ENCODE peak calls at places on chromosomes 16 and 17, in six cellular contexts. One of them, this sample, is unnamed.
A peak's percentile ranks its signal among the peaks of the same experiment; 100 is the strongest.

GRCh38 chr17:65356524-65356923 is 204.9 kb downstream of the AXIN2 start:
- DNase-seq in IMR-90: no peak
- DNase-seq in mesenchymal stem cell: no peak
- DNase-seq in mesendoderm: no peak
- DNase-seq in H9: no peak
- DNase-seq in H1: no peak
- DNase-seq in this sample: no peak

GRCh38 chr17:68417317-68417716 is 40.0 kb downstream of the WIPI1 start:
- DNase-seq in IMR-90: no peak
- DNase-seq in mesenchymal stem cell: no peak
- DNase-seq in mesendoderm: no peak
- DNase-seq in H9: no peak
- DNase-seq in H1: no peak
- DNase-seq in this sample: no peak

GRCh38 chr17:27621557-27621956 is 9.4 kb upstream of the LGALS9 start:
- DNase-seq in IMR-90: no peak
- DNase-seq in mesenchymal stem cell: no peak
- DNase-seq in mesendoderm: no peak
- DNase-seq in H9: no peak
- DNase-seq in H1: no peak
- DNase-seq in this sample: no peak

GRCh38 chr17:76578376-76578775 is 7.3 kb downstream of the ST6GALNAC2 start:
- DNase-seq in IMR-90: peak; percentile 44
- DNase-seq in mesenchymal stem cell: no peak
- DNase-seq in mesendoderm: no peak
- DNase-seq in H9: no peak
- DNase-seq in H1: no peak
- DNase-seq in this sample: no peak

GRCh38 chr16:21150375-21151001 is at the start of gene DNAH3:
- DNase-seq in IMR-90: no peak
- DNase-seq in mesenchymal stem cell: no peak
- DNase-seq in mesendoderm: no peak
- DNase-seq in H9: no peak
- DNase-seq in H1: no peak
- DNase-seq in this sample: no peak

GRCh38 chr16:24775455-24775854 is 46.0 kb downstream of the TNRC6A start:
- DNase-seq in IMR-90: peak; percentile 37
- DNase-seq in mesenchymal stem cell: peak; percentile 24
- DNase-seq in mesendoderm: no peak
- DNase-seq in H9: no peak
- DNase-seq in H1: no peak
- DNase-seq in this sample: no peak

GRCh38 chr17:77356690-77357201 is 216.0 kb downstream of the SEC14L1 start:
- DNase-seq in IMR-90: no peak
- DNase-seq in mesenchymal stem cell: no peak
- DNase-seq in mesendoderm: no peak
- DNase-seq in H9: no peak
- DNase-seq in H1: no peak
- DNase-seq in this sample: no peak

GRCh38 chr16:67441289-67441753 is 10.4 kb downstream of the HSD11B2 start:
- DNase-seq in IMR-90: no peak
- DNase-seq in mesenchymal stem cell: no peak
- DNase-seq in mesendoderm: no peak
- DNase-seq in H9: no peak
- DNase-seq in H1: no peak
- DNase-seq in this sample: no peak

GRCh38 chr16:56675685-56676210 is 6.1 kb downstream of the MT1H start:
- DNase-seq in IMR-90: no peak
- DNase-seq in mesenchymal stem cell: no peak
- DNase-seq in mesendoderm: peak; percentile 67
- DNase-seq in H9: peak; percentile 86
- DNase-seq in H1: no peak
- DNase-seq in this sample: no peak

GRCh38 chr16:28597692-28598261 is 927 bp upstream of the SULT1A2 start:
- DNase-seq in IMR-90: no peak
- DNase-seq in mesenchymal stem cell: no peak
- DNase-seq in mesendoderm: peak; percentile 77
- DNase-seq in H9: peak; percentile 65
- DNase-seq in H1: peak; percentile 15
- DNase-seq in this sample: peak; percentile 29

GRCh38 chr16:67594956-67595355 is 32.6 kb downstream of the CTCF start:
- DNase-seq in IMR-90: peak; percentile 68
- DNase-seq in mesenchymal stem cell: peak; percentile 13
- DNase-seq in mesendoderm: peak; percentile 22
- DNase-seq in H9: no peak
- DNase-seq in H1: no peak
- DNase-seq in this sample: no peak

GRCh38 chr17:73281926-73282325 is 20.2 kb upstream of the CPSF4L start:
- DNase-seq in IMR-90: no peak
- DNase-seq in mesenchymal stem cell: no peak
- DNase-seq in mesendoderm: no peak
- DNase-seq in H9: no peak
- DNase-seq in H1: no peak
- DNase-seq in this sample: no peak

GRCh38 chr17:12040478-12040877 is 19.8 kb downstream of the MAP2K4 start:
- DNase-seq in IMR-90: peak; percentile 23
- DNase-seq in mesenchymal stem cell: no peak
- DNase-seq in mesendoderm: no peak
- DNase-seq in H9: no peak
- DNase-seq in H1: no peak
- DNase-seq in this sample: no peak

GRCh38 chr17:51435641-51436091 is 175.3 kb downstream of the UTP18 start:
- DNase-seq in IMR-90: peak; percentile 4
- DNase-seq in mesenchymal stem cell: no peak
- DNase-seq in mesendoderm: peak; percentile 73
- DNase-seq in H9: peak; percentile 85
- DNase-seq in H1: peak; percentile 7
- DNase-seq in this sample: peak; percentile 21

GRCh38 chr17:83195330-83196087 is 116.1 kb downstream of the METRNL start:
- DNase-seq in IMR-90: no peak
- DNase-seq in mesenchymal stem cell: no peak
- DNase-seq in mesendoderm: no peak
- DNase-seq in H9: no peak
- DNase-seq in H1: no peak
- DNase-seq in this sample: no peak

GRCh38 chr17:7440823-7441174 is 1.5 kb downstream of the FGF11 start:
- DNase-seq in IMR-90: no peak
- DNase-seq in mesenchymal stem cell: peak; percentile 41
- DNase-seq in mesendoderm: peak; percentile 71
- DNase-seq in H9: peak; percentile 79
- DNase-seq in H1: no peak
- DNase-seq in this sample: no peak

GRCh38 chr16:3171855-3172593 is 16.0 kb upstream of the OR1F1 start:
- DNase-seq in IMR-90: peak; percentile 76
- DNase-seq in mesenchymal stem cell: peak; percentile 45
- DNase-seq in mesendoderm: peak; percentile 99
- DNase-seq in H9: peak; percentile 87
- DNase-seq in H1: no peak
- DNase-seq in this sample: no peak

GRCh38 chr17:5194346-5194745 is 2.7 kb upstream of the ZNF594 start:
- DNase-seq in IMR-90: no peak
- DNase-seq in mesenchymal stem cell: no peak
- DNase-seq in mesendoderm: no peak
- DNase-seq in H9: no peak
- DNase-seq in H1: no peak
- DNase-seq in this sample: no peak

GRCh38 chr16:81583893-81584705 is 139.5 kb downstream of the CMIP start:
- DNase-seq in IMR-90: peak; percentile 82
- DNase-seq in mesenchymal stem cell: peak; percentile 78
- DNase-seq in mesendoderm: no peak
- DNase-seq in H9: no peak
- DNase-seq in H1: no peak
- DNase-seq in this sample: no peak

GRCh38 chr17:80195141-80195540 is 25.0 kb downstream of the SGSH start:
- DNase-seq in IMR-90: no peak
- DNase-seq in mesenchymal stem cell: no peak
- DNase-seq in mesendoderm: no peak
- DNase-seq in H9: no peak
- DNase-seq in H1: no peak
- DNase-seq in this sample: no peak

GRCh38 chr17:80195671-80196529 is 24.2 kb downstream of the SGSH start:
- DNase-seq in IMR-90: no peak
- DNase-seq in mesenchymal stem cell: peak; percentile 14
- DNase-seq in mesendoderm: peak; percentile 33
- DNase-seq in H9: peak; percentile 76
- DNase-seq in H1: no peak
- DNase-seq in this sample: no peak

GRCh38 chr17:80198144-80198661 is 21.9 kb downstream of the SGSH start:
- DNase-seq in IMR-90: no peak
- DNase-seq in mesenchymal stem cell: no peak
- DNase-seq in mesendoderm: peak; percentile 44
- DNase-seq in H9: peak; percentile 74
- DNase-seq in H1: no peak
- DNase-seq in this sample: no peak

GRCh38 chr17:80192268-80192667 is 22.4 kb downstream of the CARD14 start:
- DNase-seq in IMR-90: no peak
- DNase-seq in mesenchymal stem cell: no peak
- DNase-seq in mesendoderm: no peak
- DNase-seq in H9: peak; percentile 34
- DNase-seq in H1: no peak
- DNase-seq in this sample: no peak

GRCh38 chr17:80196652-80197051 is 23.5 kb downstream of the SGSH start:
- DNase-seq in IMR-90: no peak
- DNase-seq in mesenchymal stem cell: no peak
- DNase-seq in mesendoderm: no peak
- DNase-seq in H9: no peak
- DNase-seq in H1: no peak
- DNase-seq in this sample: no peak
- H2BK15ac ChIP-seq in IMR-90: no peak overlapping the region
- H2BK15ac ChIP-seq in mesenchymal stem cell: no peak overlapping the region
- H2BK15ac ChIP-seq in mesendoderm: no peak overlapping the region
- H2BK15ac ChIP-seq in H9: no peak overlapping the region
- H2BK15ac ChIP-seq in H1: peak overlapping the region; percentile 53
- H2BK15ac ChIP-seq in this sample: peak overlapping the region; percentile 85

GRCh38 chr17:57337390-57337789 is 81.1 kb downstream of the MSI2 start:
- DNase-seq in IMR-90: no peak
- DNase-seq in mesenchymal stem cell: no peak
- DNase-seq in mesendoderm: no peak
- DNase-seq in H9: no peak
- DNase-seq in H1: no peak
- DNase-seq in this sample: no peak
- H3K4me2 ChIP-seq in IMR-90: no peak overlapping the region
- H3K4me2 ChIP-seq in mesenchymal stem cell: no peak overlapping the region
- H3K4me2 ChIP-seq in mesendoderm: no peak overlapping the region
- H3K4me2 ChIP-seq in H9: no peak overlapping the region
- H3K4me2 ChIP-seq in H1: no peak overlapping the region
- H3K4me2 ChIP-seq in this sample: no peak overlapping the region

GRCh38 chr17:80834896-80835281 is 156.8 kb upstream of the CHMP6 start:
- DNase-seq in IMR-90: no peak
- DNase-seq in mesenchymal stem cell: no peak
- DNase-seq in mesendoderm: no peak
- DNase-seq in H9: no peak
- DNase-seq in H1: no peak
- DNase-seq in this sample: no peak

GRCh38 chr17:80835816-80836657 is 155.6 kb upstream of the CHMP6 start:
- DNase-seq in IMR-90: no peak
- DNase-seq in mesenchymal stem cell: no peak
- DNase-seq in mesendoderm: no peak
- DNase-seq in H9: no peak
- DNase-seq in H1: no peak
- DNase-seq in this sample: no peak

GRCh38 chr17:80832266-80832676 is 159.4 kb upstream of the CHMP6 start:
- DNase-seq in IMR-90: peak; percentile 88
- DNase-seq in mesenchymal stem cell: peak; percentile 79
- DNase-seq in mesendoderm: peak; percentile 83
- DNase-seq in H9: peak; percentile 87
- DNase-seq in H1: no peak
- DNase-seq in this sample: no peak

GRCh38 chr17:80832888-80833583 is 158.6 kb upstream of the CHMP6 start:
- DNase-seq in IMR-90: peak; percentile 99
- DNase-seq in mesenchymal stem cell: peak; percentile 99
- DNase-seq in mesendoderm: peak; percentile 100
- DNase-seq in H9: peak; percentile 99
- DNase-seq in H1: peak; percentile 84
- DNase-seq in this sample: peak; percentile 86

GRCh38 chr17:80833952-80834895 is 157.4 kb upstream of the CHMP6 start:
- DNase-seq in IMR-90: peak; percentile 73
- DNase-seq in mesenchymal stem cell: no peak
- DNase-seq in mesendoderm: no peak
- DNase-seq in H9: no peak
- DNase-seq in H1: no peak
- DNase-seq in this sample: no peak
- H2BK15ac ChIP-seq in IMR-90: peak overlapping the region; percentile 90
- H2BK15ac ChIP-seq in mesenchymal stem cell: no peak overlapping the region
- H2BK15ac ChIP-seq in mesendoderm: no peak overlapping the region
- H2BK15ac ChIP-seq in H9: no peak overlapping the region
- H2BK15ac ChIP-seq in H1: peak overlapping the region; percentile 83
- H2BK15ac ChIP-seq in this sample: no peak overlapping the region

DNA sequence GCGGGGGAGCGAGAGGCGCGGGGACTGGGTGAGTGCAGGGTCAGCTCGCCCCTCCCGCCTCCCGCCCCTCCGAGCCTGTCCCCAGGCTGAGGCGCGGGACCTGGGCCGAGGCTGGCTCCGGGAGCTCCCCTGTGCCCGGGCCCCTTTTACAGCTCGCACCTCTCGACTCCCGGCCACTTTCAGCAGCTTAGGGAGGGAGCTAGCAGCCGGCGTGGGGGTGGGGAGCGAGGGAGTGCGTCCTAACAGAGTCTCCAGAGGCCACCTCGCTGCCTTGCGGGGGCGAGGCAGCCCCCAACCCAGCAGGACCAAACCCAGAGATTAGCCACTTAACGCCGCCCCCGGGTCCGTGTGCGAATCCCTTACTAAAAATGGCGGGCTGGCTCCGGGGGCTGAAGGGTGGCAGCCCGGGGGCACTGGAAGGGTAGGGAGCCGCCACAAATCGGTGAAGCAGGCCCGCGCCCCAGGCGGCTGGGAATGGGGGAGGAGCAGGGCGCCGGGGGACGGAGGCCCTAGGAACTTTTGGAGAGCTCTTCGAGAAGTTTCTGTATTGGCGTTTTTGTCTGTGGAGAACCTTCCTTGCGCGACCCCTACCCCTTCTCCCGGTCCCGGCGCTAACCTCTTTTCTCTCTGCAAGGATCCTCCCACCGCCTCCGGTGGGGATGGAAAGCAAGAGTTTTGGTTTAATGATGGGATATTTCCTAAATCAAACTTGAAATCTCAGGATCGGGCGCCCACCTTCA is 601 bp upstream of the IRX3 start:
- DNase-seq in IMR-90: no peak
- DNase-seq in mesenchymal stem cell: no peak
- DNase-seq in mesendoderm: no peak
- DNase-seq in H9: no peak
- DNase-seq in H1: no peak
- DNase-seq in this sample: peak; percentile 32
- H3K4me2 ChIP-seq in IMR-90: peak overlapping the region; percentile 9
- H3K4me2 ChIP-seq in mesenchymal stem cell: peak overlapping the region; percentile 74
- H3K4me2 ChIP-seq in mesendoderm: peak overlapping the region; percentile 72
- H3K4me2 ChIP-seq in H9: peak overlapping the region; percentile 68
- H3K4me2 ChIP-seq in H1: peak overlapping the region; percentile 77
- H3K4me2 ChIP-seq in this sample: peak overlapping the region; percentile 100